ENCODE peak calls at places on chromosomes 1 and 21, in seven cellular contexts. R is GM23338, I is K562, X is HCT116, A is upper lobe of left lung, D is GM12878, J is Panc1. Y is an unnamed sample.

GRCh38 chr1:1862905-1863547 is 27.9 kb downstream of the GNB1 start:
- ATAC-seq in A (no peak), X (no peak), R (no peak), D (peak; percentile 19), J (peak; percentile 39), I (no peak), Y (no peak)

GRCh38 chr1:171468120-171468790 is 17.1 kb upstream of the PRRC2C start:
- ATAC-seq in R (no peak), D (peak; percentile 85), X (peak; percentile 64), A (no peak), I (no peak), J (peak; percentile 58), Y (peak; percentile 63)

GRCh38 chr1:229133734-229134265 is 137.1 kb upstream of the RAB4A start:
- ATAC-seq in A (no peak), R (no peak), D (no peak), X (no peak), I (no peak), J (no peak), Y (no peak)

GRCh38 chr21:45012661-45013270 is 61.6 kb upstream of the ADARB1 start:
- ATAC-seq in I (peak; percentile 15), J (peak; percentile 78), A (no peak), R (peak; percentile 72), X (peak; percentile 86), D (no peak), Y (no peak)

GRCh38 chr1:71559880-71560279 is 479.0 kb upstream of the ZRANB2 start:
- ATAC-seq in J (no peak), R (no peak), D (no peak), A (no peak), I (no peak), X (no peak), Y (no peak)

GRCh38 chr1:33468559-33468958 is 3.9 kb upstream of the ZSCAN20 start:
- ATAC-seq in X (no peak), R (no peak), I (no peak), D (no peak), A (no peak), J (no peak), Y (no peak)

GRCh38 chr1:153752561-153753195 is 22.5 kb upstream of the SLC27A3 start:
- ATAC-seq in R (no peak), J (no peak), D (no peak), A (peak; percentile 84), X (no peak), I (no peak), Y (peak; percentile 81)

GRCh38 chr1:110130113-110130591 is 17.9 kb downstream of the UBL4B start:
- ATAC-seq in X (no peak), D (no peak), I (peak; percentile 85), A (peak; percentile 54), J (no peak), R (peak; percentile 95), Y (no peak)

GRCh38 chr1:231550448-231550781 is 21.9 kb downstream of the TSNAX start:
- ATAC-seq in D (peak; percentile 86), R (peak; percentile 93), J (peak; percentile 48), I (peak; percentile 91), X (peak; percentile 92), A (no peak), Y (no peak)

GRCh38 chr1:184793967-184794366 is 39.3 kb upstream of the EDEM3 start:
- ATAC-seq in R (no peak), I (no peak), X (no peak), D (no peak), J (no peak), A (no peak), Y (no peak)
- H3K36me3 ChIP-seq in R (no peaks in the 10 kb centered on the region), I (no peaks in the 10 kb centered on the region), X (no peaks in the 10 kb centered on the region), D (peaks cover 4% of the 10 kb centered on the region), J (no peaks in the 10 kb centered on the region), A (no peaks in the 10 kb centered on the region), Y (peaks cover 71% of the 10 kb centered on the region)

DNA sequence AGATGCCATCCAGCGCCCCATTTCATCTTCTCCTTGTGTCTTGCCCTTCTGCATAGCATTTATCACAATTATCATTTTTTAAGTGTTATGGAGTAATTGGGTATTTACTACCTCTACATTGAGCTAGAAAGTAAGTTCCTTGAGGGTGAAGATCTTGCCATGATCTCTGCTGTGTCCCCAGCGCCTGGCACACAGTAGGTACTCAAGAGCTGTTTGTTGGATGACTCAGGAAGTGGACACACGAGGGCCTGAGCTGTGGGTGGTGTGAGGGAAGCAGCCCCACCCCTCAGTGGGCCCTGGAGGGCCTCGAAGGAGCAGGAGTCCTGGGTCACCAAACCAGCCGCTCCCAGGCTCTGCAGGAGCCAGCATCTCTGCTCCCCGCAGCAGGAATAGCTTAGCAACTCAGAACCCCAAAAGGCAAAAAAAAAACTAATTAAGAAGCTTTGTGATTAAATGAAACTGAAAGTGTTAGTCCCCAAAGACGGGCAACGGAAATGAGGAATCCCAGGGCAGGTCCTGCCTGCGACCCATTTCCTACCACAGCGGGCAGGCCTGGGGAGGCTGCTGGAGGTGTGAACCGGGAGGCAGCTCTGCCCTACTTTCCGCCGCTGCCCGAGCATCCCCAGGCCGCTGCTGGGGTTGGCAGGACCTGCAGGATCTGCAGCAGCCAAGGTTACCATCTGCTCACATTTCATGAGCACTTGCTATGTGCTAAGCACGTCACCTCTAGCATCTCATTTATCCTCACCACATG is 87.7 kb downstream of the LACTBL1 start:
- ATAC-seq in R (no peak), A (no peak), X (no peak), I (no peak), D (peak; percentile 62), J (no peak), Y (no peak)
- TF ChIP-seq POLR2AphosphoS5 in R (no peak), A (no peak), X (no peak), I (no peak), D (no peak), J (no peak), Y (no peak)

GRCh38 chr1:160282807-160283206 is 2.1 kb downstream of the PEX19 start:
- ATAC-seq in X (no peak), D (no peak), J (no peak), A (no peak), I (no peak), R (peak; percentile 11), Y (no peak)

GRCh38 chr1:160285506-160285905 is 573 bp upstream of the PEX19 start:
- ATAC-seq in R (no peak), A (no peak), I (no peak), D (no peak), X (no peak), J (no peak), Y (no peak)

GRCh38 chr1:160284220-160284781 is 632 bp downstream of the PEX19 start:
- ATAC-seq in R (peak; percentile 42), I (peak; percentile 53), A (peak; percentile 72), X (peak; percentile 29), D (peak; percentile 58), J (peak; percentile 58), Y (peak; percentile 42)

DNA sequence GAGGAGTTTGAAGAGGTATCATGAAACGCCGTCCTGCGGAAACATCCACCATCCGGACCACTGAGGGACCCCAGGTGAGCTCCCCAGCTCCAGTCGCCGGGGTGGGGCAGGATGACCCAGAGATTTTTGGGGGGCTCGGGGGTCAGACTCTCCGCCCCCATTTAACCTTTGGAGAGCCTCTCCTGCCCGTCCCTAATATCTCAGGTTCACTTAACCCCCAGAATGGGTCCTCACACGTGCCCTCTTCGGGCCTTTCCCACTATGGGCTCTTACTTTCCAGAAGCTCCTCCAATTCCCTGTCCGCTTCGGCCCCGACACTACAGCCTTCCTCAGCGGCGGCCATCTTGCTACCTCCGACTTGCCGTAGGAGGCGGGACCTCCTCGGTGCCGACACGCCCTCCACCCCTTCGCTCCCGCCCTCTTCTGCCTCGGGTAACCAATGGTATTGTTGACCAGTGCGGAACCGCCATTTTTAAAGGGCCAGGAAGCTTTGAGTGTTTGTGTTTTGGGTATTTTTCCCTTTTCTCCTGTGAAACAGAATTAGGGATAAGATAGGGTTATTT is at the start of gene PEX19:
- ATAC-seq in A (peak; percentile 100), J (peak; percentile 99), D (peak; percentile 100), R (peak; percentile 98), X (peak; percentile 97), I (peak; percentile 99), Y (peak; percentile 99)
- H3K36me3 ChIP-seq in A (peaks cover 46% of the 10 kb centered on the region), J (peaks cover 4% of the 10 kb centered on the region), D (peaks cover 6% of the 10 kb centered on the region), R (peaks cover 45% of the 10 kb centered on the region), X (peaks cover 24% of the 10 kb centered on the region), I (peaks cover 48% of the 10 kb centered on the region), Y (peaks cover 2% of the 10 kb centered on the region)

GRCh38 chr1:217039926-217040325 is 316.7 kb upstream of the ESRRG start:
- ATAC-seq in J (no peak), A (no peak), X (no peak), D (no peak), I (no peak), R (no peak), Y (no peak)
- TF ChIP-seq POLR2AphosphoS5 in J (no peak), A (no peak), X (no peak), D (no peak), I (no peak), R (no peak), Y (no peak)

GRCh38 chr1:206420471-206420870 is 49.8 kb upstream of the IKBKE start:
- ATAC-seq in I (no peak), A (no peak), R (no peak), J (no peak), D (no peak), X (no peak), Y (no peak)
- H3K36me3 ChIP-seq in I (peaks cover 16% of the 10 kb centered on the region), A (peaks cover 92% of the 10 kb centered on the region), R (peaks cover 8% of the 10 kb centered on the region), J (no peaks in the 10 kb centered on the region), D (no peaks in the 10 kb centered on the region), X (peaks cover 2% of the 10 kb centered on the region), Y (no peaks in the 10 kb centered on the region)

GRCh38 chr1:156006666-156007376 is 13.9 kb downstream of the SSR2 start:
- ATAC-seq in X (no peak), D (no peak), J (peak; percentile 54), I (no peak), A (no peak), R (peak; percentile 46), Y (no peak)
- TF ChIP-seq POLR2AphosphoS5 in X (no peak), D (no peak), J (no peak), I (no peak), A (no peak), R (no peak), Y (no peak)

DNA sequence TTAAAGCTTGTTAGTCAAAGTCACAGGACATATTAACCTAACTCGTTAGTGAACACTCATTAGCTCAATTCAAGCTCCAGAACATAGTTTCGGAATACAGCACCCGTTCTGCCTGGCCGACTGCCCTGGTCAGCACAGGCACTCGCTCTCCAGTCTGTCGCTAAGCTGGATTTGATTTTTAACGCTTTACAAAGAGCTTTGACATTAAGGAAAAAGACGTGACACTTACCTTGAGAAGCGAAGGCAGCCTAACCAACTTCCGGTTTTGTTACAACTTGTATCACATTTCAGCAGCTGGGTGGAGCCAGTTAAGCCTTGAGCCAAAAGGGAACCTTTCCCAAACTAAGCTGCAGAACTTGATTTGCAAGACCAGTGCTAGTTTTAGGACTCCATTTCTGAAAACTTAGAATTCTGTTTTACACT is at the start of gene FRRS1:
- ATAC-seq in R (peak; percentile 91), J (peak; percentile 77), D (peak; percentile 86), X (peak; percentile 84), I (peak; percentile 75), A (peak; percentile 94), Y (peak; percentile 68)
- H3K36me3 ChIP-seq in R (no peaks in the 10 kb centered on the region), J (peaks cover 4% of the 10 kb centered on the region), D (no peaks in the 10 kb centered on the region), X (no peaks in the 10 kb centered on the region), I (peaks cover 4% of the 10 kb centered on the region), A (no peaks in the 10 kb centered on the region), Y (no peaks in the 10 kb centered on the region)

GRCh38 chr1:162756523-162756922 is 34.0 kb upstream of the HSD17B7 start:
- ATAC-seq in I (peak; percentile 51), J (no peak), A (no peak), R (no peak), D (no peak), X (peak; percentile 64), Y (no peak)
- TF ChIP-seq POLR2AphosphoS5 in I (no peak), J (no peak), A (no peak), R (no peak), D (no peak), X (no peak), Y (no peak)